ENCODE peak calls at places on chromosomes 3 and 15, in nine cellular contexts. One of them, this sample, is unnamed.
A peak's percentile ranks its signal among the peaks of the same experiment; 100 is the strongest.

GRCh38 chr3:48696156-48696555 is 10.4 kb upstream of the NCKIPSD start:
- DNase-seq in MM.1S: no peak
- DNase-seq in progenitor cell of endocrine pancreas: no peak
- DNase-seq in lung: no peak
- DNase-seq in A549: no peak
- DNase-seq in heart right ventricle: no peak
- DNase-seq in hepatocyte: no peak
- DNase-seq in GM12865: no peak
- DNase-seq in cardiac muscle cell: no peak
- DNase-seq in this sample: no peak

GRCh38 chr3:133475245-133476010 is 75.6 kb downstream of the BFSP2 start:
- DNase-seq in MM.1S: peak; percentile 95
- DNase-seq in progenitor cell of endocrine pancreas: no peak
- DNase-seq in lung: no peak
- DNase-seq in A549: no peak
- DNase-seq in heart right ventricle: no peak
- DNase-seq in hepatocyte: peak; percentile 47
- DNase-seq in GM12865: peak; percentile 92
- DNase-seq in cardiac muscle cell: no peak
- DNase-seq in this sample: no peak

GRCh38 chr3:14170569-14171159 is 7.7 kb downstream of the XPC start:
- DNase-seq in MM.1S: no peak
- DNase-seq in progenitor cell of endocrine pancreas: no peak
- DNase-seq in lung: no peak
- DNase-seq in A549: no peak
- DNase-seq in heart right ventricle: no peak
- DNase-seq in hepatocyte: no peak
- DNase-seq in GM12865: no peak
- DNase-seq in cardiac muscle cell: peak; percentile 29
- DNase-seq in this sample: no peak

GRCh38 chr3:66644549-66644948 is 143.7 kb upstream of the LRIG1 start:
- DNase-seq in MM.1S: no peak
- DNase-seq in progenitor cell of endocrine pancreas: no peak
- DNase-seq in lung: no peak
- DNase-seq in A549: no peak
- DNase-seq in heart right ventricle: no peak
- DNase-seq in hepatocyte: no peak
- DNase-seq in GM12865: no peak
- DNase-seq in cardiac muscle cell: no peak
- DNase-seq in this sample: no peak

GRCh38 chr3:10511809-10512494 is 6.6 kb upstream of the ATP2B2 start:
- DNase-seq in MM.1S: no peak
- DNase-seq in progenitor cell of endocrine pancreas: no peak
- DNase-seq in lung: no peak
- DNase-seq in A549: no peak
- DNase-seq in heart right ventricle: no peak
- DNase-seq in hepatocyte: no peak
- DNase-seq in GM12865: no peak
- DNase-seq in cardiac muscle cell: peak; percentile 47
- DNase-seq in this sample: no peak

GRCh38 chr3:15768421-15769255 is 29.1 kb downstream of the ANKRD28 start:
- DNase-seq in MM.1S: no peak
- DNase-seq in progenitor cell of endocrine pancreas: no peak
- DNase-seq in lung: peak; percentile 33
- DNase-seq in A549: peak; percentile 93
- DNase-seq in heart right ventricle: no peak
- DNase-seq in hepatocyte: peak; percentile 71
- DNase-seq in GM12865: peak; percentile 65
- DNase-seq in cardiac muscle cell: peak; percentile 96
- DNase-seq in this sample: no peak

GRCh38 chr15:39922450-39923092 is 2.5 kb upstream of the GPR176 start:
- DNase-seq in MM.1S: no peak
- DNase-seq in progenitor cell of endocrine pancreas: no peak
- DNase-seq in lung: no peak
- DNase-seq in A549: no peak
- DNase-seq in heart right ventricle: no peak
- DNase-seq in hepatocyte: no peak
- DNase-seq in GM12865: no peak
- DNase-seq in cardiac muscle cell: no peak
- DNase-seq in this sample: no peak

GRCh38 chr3:49553320-49553689 is 972 bp upstream of the BSN start:
- DNase-seq in MM.1S: no peak
- DNase-seq in progenitor cell of endocrine pancreas: no peak
- DNase-seq in lung: no peak
- DNase-seq in A549: no peak
- DNase-seq in heart right ventricle: no peak
- DNase-seq in hepatocyte: no peak
- DNase-seq in GM12865: no peak
- DNase-seq in cardiac muscle cell: peak; percentile 62
- DNase-seq in this sample: no peak

GRCh38 chr3:13790376-13791219 is 89.3 kb downstream of the WNT7A start:
- DNase-seq in MM.1S: no peak
- DNase-seq in progenitor cell of endocrine pancreas: no peak
- DNase-seq in lung: no peak
- DNase-seq in A549: no peak
- DNase-seq in heart right ventricle: no peak
- DNase-seq in hepatocyte: no peak
- DNase-seq in GM12865: no peak
- DNase-seq in cardiac muscle cell: no peak
- DNase-seq in this sample: no peak

GRCh38 chr15:76576526-76577279 is 240.1 kb downstream of the ISL2 start:
- DNase-seq in MM.1S: no peak
- DNase-seq in progenitor cell of endocrine pancreas: no peak
- DNase-seq in lung: peak; percentile 69
- DNase-seq in A549: no peak
- DNase-seq in heart right ventricle: peak; percentile 70
- DNase-seq in hepatocyte: peak; percentile 34
- DNase-seq in GM12865: peak; percentile 31
- DNase-seq in cardiac muscle cell: peak; percentile 89
- DNase-seq in this sample: no peak

GRCh38 chr3:127002195-127003174 is 19.6 kb downstream of the PLXNA1 start:
- DNase-seq in MM.1S: no peak
- DNase-seq in progenitor cell of endocrine pancreas: peak; percentile 47
- DNase-seq in lung: peak; percentile 89
- DNase-seq in A549: no peak
- DNase-seq in heart right ventricle: peak; percentile 91
- DNase-seq in hepatocyte: peak; percentile 88
- DNase-seq in GM12865: peak; percentile 88
- DNase-seq in cardiac muscle cell: peak; percentile 96
- DNase-seq in this sample: peak; percentile 61

GRCh38 chr3:100030346-100030745 is 84.0 kb downstream of the FILIP1L start:
- DNase-seq in MM.1S: no peak
- DNase-seq in progenitor cell of endocrine pancreas: no peak
- DNase-seq in lung: no peak
- DNase-seq in A549: no peak
- DNase-seq in heart right ventricle: no peak
- DNase-seq in hepatocyte: no peak
- DNase-seq in GM12865: peak; percentile 32
- DNase-seq in cardiac muscle cell: no peak
- DNase-seq in this sample: no peak

GRCh38 chr15:52093539-52094502 is 18.8 kb downstream of the BCL2L10 start:
- DNase-seq in MM.1S: no peak
- DNase-seq in progenitor cell of endocrine pancreas: no peak
- DNase-seq in lung: no peak
- DNase-seq in A549: peak; percentile 46
- DNase-seq in heart right ventricle: peak; percentile 21
- DNase-seq in hepatocyte: no peak
- DNase-seq in GM12865: no peak
- DNase-seq in cardiac muscle cell: peak; percentile 88
- DNase-seq in this sample: no peak

GRCh38 chr15:52806284-52806655 is 16.1 kb upstream of the ONECUT1 start:
- DNase-seq in MM.1S: no peak
- DNase-seq in progenitor cell of endocrine pancreas: no peak
- DNase-seq in lung: no peak
- DNase-seq in A549: no peak
- DNase-seq in heart right ventricle: no peak
- DNase-seq in hepatocyte: no peak
- DNase-seq in GM12865: no peak
- DNase-seq in cardiac muscle cell: no peak
- DNase-seq in this sample: no peak

GRCh38 chr3:121567649-121568048 is at the start of gene ARGFX:
- DNase-seq in MM.1S: no peak
- DNase-seq in progenitor cell of endocrine pancreas: no peak
- DNase-seq in lung: no peak
- DNase-seq in A549: no peak
- DNase-seq in heart right ventricle: no peak
- DNase-seq in hepatocyte: no peak
- DNase-seq in GM12865: no peak
- DNase-seq in cardiac muscle cell: no peak
- DNase-seq in this sample: no peak

GRCh38 chr15:59636184-59636583 is 21.1 kb downstream of the GTF2A2 start:
- DNase-seq in MM.1S: no peak
- DNase-seq in progenitor cell of endocrine pancreas: no peak
- DNase-seq in lung: no peak
- DNase-seq in A549: no peak
- DNase-seq in heart right ventricle: no peak
- DNase-seq in hepatocyte: no peak
- DNase-seq in GM12865: no peak
- DNase-seq in cardiac muscle cell: no peak
- DNase-seq in this sample: no peak

DNA sequence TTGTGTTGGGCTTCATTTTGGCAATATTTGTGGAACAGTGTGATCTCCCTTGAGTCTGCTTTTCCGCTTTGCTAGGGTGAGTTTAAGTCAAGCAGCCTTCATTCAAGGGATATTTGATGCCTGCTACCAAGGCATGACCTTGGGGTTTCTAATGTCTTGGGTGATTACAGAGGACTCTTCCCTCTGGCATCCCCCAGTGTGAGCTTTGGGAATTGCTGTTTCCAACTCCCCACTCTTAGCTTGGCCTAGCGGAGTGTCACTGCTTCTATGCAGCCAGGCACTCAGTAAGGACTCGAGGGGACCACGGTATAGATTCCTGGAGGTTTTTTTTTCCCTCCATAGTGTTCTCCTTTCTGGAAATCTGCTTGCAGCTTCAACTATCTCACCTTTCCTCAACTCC is 21.1 kb downstream of the GCNT3 start:
- DNase-seq in MM.1S: no peak
- DNase-seq in progenitor cell of endocrine pancreas: no peak
- DNase-seq in lung: no peak
- DNase-seq in A549: peak; percentile 54
- DNase-seq in heart right ventricle: no peak
- DNase-seq in hepatocyte: peak; percentile 18
- DNase-seq in GM12865: no peak
- DNase-seq in cardiac muscle cell: peak; percentile 26
- DNase-seq in this sample: peak; percentile 31
- TF ChIP-seq CTCF in MM.1S: peak; percentile 14
- TF ChIP-seq CTCF in progenitor cell of endocrine pancreas: peak; percentile 52
- TF ChIP-seq CTCF in lung: no peak
- TF ChIP-seq CTCF in A549: peak; percentile 63
- TF ChIP-seq CTCF in heart right ventricle: no peak
- TF ChIP-seq CTCF in hepatocyte: peak; percentile 11
- TF ChIP-seq CTCF in GM12865: peak; percentile 12
- TF ChIP-seq CTCF in cardiac muscle cell: peak; percentile 53
- TF ChIP-seq CTCF in this sample: peak; percentile 23

DNA sequence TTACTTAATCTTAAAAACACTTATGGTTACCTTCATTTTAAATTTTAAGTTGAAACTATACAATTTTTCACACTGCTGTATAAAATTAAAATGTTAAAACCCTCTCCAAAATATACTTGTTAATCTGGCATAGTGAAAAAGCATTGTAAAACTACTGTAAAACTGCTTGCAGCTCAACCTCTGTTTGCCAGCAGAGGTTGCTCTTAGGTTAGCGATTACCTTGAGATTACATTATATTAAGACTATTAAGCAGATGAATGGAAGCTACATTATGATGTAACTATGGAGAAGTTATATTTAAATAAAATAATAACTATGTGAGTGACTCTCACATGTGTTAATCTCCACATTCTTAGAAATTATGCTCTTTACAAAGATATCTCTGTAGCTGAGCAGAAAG is 143.6 kb upstream of the SLITRK3 start:
- DNase-seq in MM.1S: peak; percentile 62
- DNase-seq in progenitor cell of endocrine pancreas: no peak
- DNase-seq in lung: no peak
- DNase-seq in A549: no peak
- DNase-seq in heart right ventricle: no peak
- DNase-seq in hepatocyte: peak; percentile 19
- DNase-seq in GM12865: peak; percentile 12
- DNase-seq in cardiac muscle cell: peak; percentile 2
- DNase-seq in this sample: no peak
- TF ChIP-seq CTCF in MM.1S: peak; percentile 60
- TF ChIP-seq CTCF in progenitor cell of endocrine pancreas: peak; percentile 39
- TF ChIP-seq CTCF in lung: no peak
- TF ChIP-seq CTCF in A549: peak; percentile 50
- TF ChIP-seq CTCF in heart right ventricle: no peak
- TF ChIP-seq CTCF in hepatocyte: peak; percentile 58
- TF ChIP-seq CTCF in GM12865: peak; percentile 19
- TF ChIP-seq CTCF in cardiac muscle cell: peak; percentile 13
- TF ChIP-seq CTCF in this sample: no peak

DNA sequence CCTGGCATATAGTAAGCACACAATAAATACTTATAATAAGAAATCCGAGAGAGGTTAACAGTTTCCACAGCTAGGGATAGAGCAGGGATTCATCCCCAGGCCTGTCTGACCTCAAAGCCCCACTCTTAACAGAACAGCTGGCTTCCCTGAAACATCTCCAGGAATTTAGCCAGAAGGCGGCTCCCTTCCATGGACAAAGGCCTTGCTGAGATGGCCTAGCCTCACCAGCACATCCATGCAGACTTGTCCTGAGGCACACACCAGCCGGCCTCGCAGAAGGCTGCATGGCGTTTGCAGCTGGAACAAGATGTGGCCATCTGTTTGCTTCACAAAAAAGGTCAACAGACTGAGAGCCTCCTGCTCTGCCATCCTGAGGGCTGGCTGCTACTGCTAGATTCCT is 245.4 kb downstream of the SLCO3A1 start:
- DNase-seq in MM.1S: no peak
- DNase-seq in progenitor cell of endocrine pancreas: no peak
- DNase-seq in lung: peak; percentile 43
- DNase-seq in A549: no peak
- DNase-seq in heart right ventricle: peak; percentile 37
- DNase-seq in hepatocyte: no peak
- DNase-seq in GM12865: no peak
- DNase-seq in cardiac muscle cell: peak; percentile 35
- DNase-seq in this sample: peak; percentile 66
- TF ChIP-seq CTCF in MM.1S: no peak
- TF ChIP-seq CTCF in progenitor cell of endocrine pancreas: no peak
- TF ChIP-seq CTCF in lung: no peak
- TF ChIP-seq CTCF in A549: no peak
- TF ChIP-seq CTCF in heart right ventricle: no peak
- TF ChIP-seq CTCF in hepatocyte: no peak
- TF ChIP-seq CTCF in GM12865: no peak
- TF ChIP-seq CTCF in cardiac muscle cell: no peak
- TF ChIP-seq CTCF in this sample: no peak

DNA sequence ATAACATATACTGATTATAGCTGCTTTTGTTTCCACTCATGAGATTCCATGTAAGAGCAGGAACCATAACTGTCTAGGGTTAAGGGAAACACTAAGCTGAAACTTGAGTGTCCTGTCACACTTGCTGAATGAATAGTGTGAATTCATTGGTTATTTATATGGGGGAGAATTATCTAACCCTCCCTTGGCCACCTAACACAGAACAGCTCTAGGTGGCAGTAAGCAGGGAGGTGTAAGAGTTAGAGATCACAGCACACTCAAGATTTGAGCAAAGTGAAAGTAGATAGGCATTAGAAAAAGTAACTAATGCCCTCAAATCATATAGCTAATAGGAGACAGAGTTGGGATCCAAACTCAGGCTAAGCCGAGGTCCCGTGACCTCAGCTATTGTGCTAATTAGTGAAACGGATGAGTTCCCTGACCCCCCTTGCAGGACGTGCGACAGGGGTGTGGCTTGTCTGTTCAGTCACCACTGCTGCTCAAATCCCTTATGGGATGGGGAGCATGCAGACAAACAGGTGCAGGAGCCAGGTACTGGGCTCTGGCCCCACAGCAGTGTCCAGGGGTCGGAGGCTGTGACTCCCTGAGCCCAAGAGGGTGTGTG is 27.7 kb upstream of the ANO10 start:
- DNase-seq in MM.1S: no peak
- DNase-seq in progenitor cell of endocrine pancreas: no peak
- DNase-seq in lung: no peak
- DNase-seq in A549: no peak
- DNase-seq in heart right ventricle: no peak
- DNase-seq in hepatocyte: no peak
- DNase-seq in GM12865: no peak
- DNase-seq in cardiac muscle cell: no peak
- DNase-seq in this sample: no peak
- TF ChIP-seq CTCF in MM.1S: no peak
- TF ChIP-seq CTCF in progenitor cell of endocrine pancreas: no peak
- TF ChIP-seq CTCF in lung: no peak
- TF ChIP-seq CTCF in A549: no peak
- TF ChIP-seq CTCF in heart right ventricle: no peak
- TF ChIP-seq CTCF in hepatocyte: no peak
- TF ChIP-seq CTCF in GM12865: no peak
- TF ChIP-seq CTCF in cardiac muscle cell: no peak
- TF ChIP-seq CTCF in this sample: no peak

This sample was measured in glutamatergic neuron.